ENCODE peak calls at places on chromosomes 4 and X, in ten cellular contexts. One of them, this sample, is unnamed.

GRCh38 chrX:120456973-120457372 is 12.1 kb downstream of the LAMP2 start:
- DNase-seq in HFFc6: peak; percentile 7
- DNase-seq in PC-3: peak; percentile 75
- DNase-seq in activated CD8-positive, alpha-beta T cell treated with anti-CD3 and anti-CD28 coated beads for 36 hours: no peak
- DNase-seq in AG10803: peak; percentile 70
- DNase-seq in stomach: no peak
- DNase-seq in lung: no peak
- DNase-seq in WTC11: no peak
- DNase-seq in prostate gland: no peak
- DNase-seq in right lobe of liver: no peak
- DNase-seq in this sample: no peak

GRCh38 chr4:16224264-16224663 is 2.0 kb downstream of the TAPT1 start:
- DNase-seq in HFFc6: no peak
- DNase-seq in PC-3: no peak
- DNase-seq in activated CD8-positive, alpha-beta T cell treated with anti-CD3 and anti-CD28 coated beads for 36 hours: no peak
- DNase-seq in AG10803: no peak
- DNase-seq in stomach: no peak
- DNase-seq in lung: no peak
- DNase-seq in WTC11: no peak
- DNase-seq in prostate gland: no peak
- DNase-seq in right lobe of liver: no peak
- DNase-seq in this sample: no peak

GRCh38 chr4:82268050-82268825 is 105.6 kb downstream of the HNRNPD start:
- DNase-seq in HFFc6: peak; percentile 38
- DNase-seq in PC-3: peak; percentile 59
- DNase-seq in activated CD8-positive, alpha-beta T cell treated with anti-CD3 and anti-CD28 coated beads for 36 hours: peak; percentile 63
- DNase-seq in AG10803: peak; percentile 62
- DNase-seq in stomach: peak; percentile 37
- DNase-seq in lung: peak; percentile 41
- DNase-seq in WTC11: peak; percentile 52
- DNase-seq in prostate gland: peak; percentile 68
- DNase-seq in right lobe of liver: peak; percentile 45
- DNase-seq in this sample: no peak

GRCh38 chr4:85672959-85673358 is 198.0 kb downstream of the ARHGAP24 start:
- DNase-seq in HFFc6: no peak
- DNase-seq in PC-3: no peak
- DNase-seq in activated CD8-positive, alpha-beta T cell treated with anti-CD3 and anti-CD28 coated beads for 36 hours: no peak
- DNase-seq in AG10803: no peak
- DNase-seq in stomach: no peak
- DNase-seq in lung: no peak
- DNase-seq in WTC11: no peak
- DNase-seq in prostate gland: no peak
- DNase-seq in right lobe of liver: no peak
- DNase-seq in this sample: no peak

GRCh38 chrX:108160309-108160708 is 68.7 kb downstream of the ATG4A start:
- DNase-seq in HFFc6: no peak
- DNase-seq in PC-3: no peak
- DNase-seq in activated CD8-positive, alpha-beta T cell treated with anti-CD3 and anti-CD28 coated beads for 36 hours: no peak
- DNase-seq in AG10803: no peak
- DNase-seq in stomach: no peak
- DNase-seq in lung: no peak
- DNase-seq in WTC11: no peak
- DNase-seq in prostate gland: no peak
- DNase-seq in right lobe of liver: no peak
- DNase-seq in this sample: no peak

GRCh38 chrX:135421932-135422809 is at the start of gene SMIM10L2A:
- DNase-seq in HFFc6: no peak
- DNase-seq in PC-3: no peak
- DNase-seq in activated CD8-positive, alpha-beta T cell treated with anti-CD3 and anti-CD28 coated beads for 36 hours: peak; percentile 14
- DNase-seq in AG10803: no peak
- DNase-seq in stomach: no peak
- DNase-seq in lung: no peak
- DNase-seq in WTC11: peak; percentile 38
- DNase-seq in prostate gland: no peak
- DNase-seq in right lobe of liver: no peak
- DNase-seq in this sample: no peak

GRCh38 chr4:6916587-6917444 is 7.2 kb downstream of the TBC1D14 start:
- DNase-seq in HFFc6: no peak
- DNase-seq in PC-3: no peak
- DNase-seq in activated CD8-positive, alpha-beta T cell treated with anti-CD3 and anti-CD28 coated beads for 36 hours: peak; percentile 79
- DNase-seq in AG10803: peak; percentile 31
- DNase-seq in stomach: peak; percentile 70
- DNase-seq in lung: peak; percentile 64
- DNase-seq in WTC11: peak; percentile 7
- DNase-seq in prostate gland: peak; percentile 43
- DNase-seq in right lobe of liver: peak; percentile 58
- DNase-seq in this sample: peak; percentile 78

GRCh38 chr4:168832746-168833575 is 177.1 kb downstream of the CBR4 start:
- DNase-seq in HFFc6: peak; percentile 33
- DNase-seq in PC-3: no peak
- DNase-seq in activated CD8-positive, alpha-beta T cell treated with anti-CD3 and anti-CD28 coated beads for 36 hours: peak; percentile 4
- DNase-seq in AG10803: no peak
- DNase-seq in stomach: peak; percentile 27
- DNase-seq in lung: no peak
- DNase-seq in WTC11: peak; percentile 70
- DNase-seq in prostate gland: peak; percentile 25
- DNase-seq in right lobe of liver: peak; percentile 31
- DNase-seq in this sample: peak; percentile 28

GRCh38 chr4:26937136-26937535 is 76.5 kb downstream of the STIM2 start:
- DNase-seq in HFFc6: no peak
- DNase-seq in PC-3: no peak
- DNase-seq in activated CD8-positive, alpha-beta T cell treated with anti-CD3 and anti-CD28 coated beads for 36 hours: no peak
- DNase-seq in AG10803: no peak
- DNase-seq in stomach: no peak
- DNase-seq in lung: no peak
- DNase-seq in WTC11: no peak
- DNase-seq in prostate gland: no peak
- DNase-seq in right lobe of liver: no peak
- DNase-seq in this sample: no peak

GRCh38 chrX:97563531-97564133 is 679.9 kb downstream of the RPA4 start:
- DNase-seq in HFFc6: peak; percentile 43
- DNase-seq in PC-3: peak; percentile 11
- DNase-seq in activated CD8-positive, alpha-beta T cell treated with anti-CD3 and anti-CD28 coated beads for 36 hours: peak; percentile 56
- DNase-seq in AG10803: peak; percentile 61
- DNase-seq in stomach: peak; percentile 31
- DNase-seq in lung: peak; percentile 37
- DNase-seq in WTC11: no peak
- DNase-seq in prostate gland: peak; percentile 4
- DNase-seq in right lobe of liver: peak; percentile 25
- DNase-seq in this sample: peak; percentile 41

GRCh38 chr4:112585977-112586736 is 50.6 kb downstream of the ZGRF1 start:
- DNase-seq in HFFc6: no peak
- DNase-seq in PC-3: no peak
- DNase-seq in activated CD8-positive, alpha-beta T cell treated with anti-CD3 and anti-CD28 coated beads for 36 hours: no peak
- DNase-seq in AG10803: no peak
- DNase-seq in stomach: no peak
- DNase-seq in lung: no peak
- DNase-seq in WTC11: no peak
- DNase-seq in prostate gland: no peak
- DNase-seq in right lobe of liver: no peak
- DNase-seq in this sample: no peak
- TF ChIP-seq CTCF in HFFc6: no peak
- TF ChIP-seq CTCF in PC-3: no peak
- TF ChIP-seq CTCF in activated CD8-positive, alpha-beta T cell treated with anti-CD3 and anti-CD28 coated beads for 36 hours: no peak
- TF ChIP-seq CTCF in AG10803: no peak
- TF ChIP-seq CTCF in stomach: no peak
- TF ChIP-seq CTCF in lung: no peak
- TF ChIP-seq CTCF in WTC11: no peak
- TF ChIP-seq CTCF in prostate gland: no peak
- TF ChIP-seq CTCF in right lobe of liver: no peak
- TF ChIP-seq CTCF in this sample: no peak

GRCh38 chr4:147513051-147513450 is 32.2 kb downstream of the EDNRA start:
- DNase-seq in HFFc6: no peak
- DNase-seq in PC-3: no peak
- DNase-seq in activated CD8-positive, alpha-beta T cell treated with anti-CD3 and anti-CD28 coated beads for 36 hours: no peak
- DNase-seq in AG10803: peak; percentile 40
- DNase-seq in stomach: no peak
- DNase-seq in lung: no peak
- DNase-seq in WTC11: no peak
- DNase-seq in prostate gland: no peak
- DNase-seq in right lobe of liver: no peak
- DNase-seq in this sample: no peak

GRCh38 chr4:147511005-147511660 is 30.2 kb downstream of the EDNRA start:
- DNase-seq in HFFc6: no peak
- DNase-seq in PC-3: no peak
- DNase-seq in activated CD8-positive, alpha-beta T cell treated with anti-CD3 and anti-CD28 coated beads for 36 hours: no peak
- DNase-seq in AG10803: peak; percentile 35
- DNase-seq in stomach: no peak
- DNase-seq in lung: no peak
- DNase-seq in WTC11: no peak
- DNase-seq in prostate gland: no peak
- DNase-seq in right lobe of liver: no peak
- DNase-seq in this sample: no peak

GRCh38 chr4:147515220-147515936 is 34.5 kb downstream of the EDNRA start:
- DNase-seq in HFFc6: no peak
- DNase-seq in PC-3: peak; percentile 19
- DNase-seq in activated CD8-positive, alpha-beta T cell treated with anti-CD3 and anti-CD28 coated beads for 36 hours: no peak
- DNase-seq in AG10803: no peak
- DNase-seq in stomach: no peak
- DNase-seq in lung: no peak
- DNase-seq in WTC11: no peak
- DNase-seq in prostate gland: no peak
- DNase-seq in right lobe of liver: no peak
- DNase-seq in this sample: no peak

GRCh38 chr4:147516133-147516532 is 35.2 kb downstream of the EDNRA start:
- DNase-seq in HFFc6: no peak
- DNase-seq in PC-3: no peak
- DNase-seq in activated CD8-positive, alpha-beta T cell treated with anti-CD3 and anti-CD28 coated beads for 36 hours: no peak
- DNase-seq in AG10803: no peak
- DNase-seq in stomach: no peak
- DNase-seq in lung: no peak
- DNase-seq in WTC11: no peak
- DNase-seq in prostate gland: no peak
- DNase-seq in right lobe of liver: no peak
- DNase-seq in this sample: no peak

GRCh38 chr4:147513952-147514351 is 33.1 kb downstream of the EDNRA start:
- DNase-seq in HFFc6: no peak
- DNase-seq in PC-3: no peak
- DNase-seq in activated CD8-positive, alpha-beta T cell treated with anti-CD3 and anti-CD28 coated beads for 36 hours: no peak
- DNase-seq in AG10803: no peak
- DNase-seq in stomach: no peak
- DNase-seq in lung: no peak
- DNase-seq in WTC11: no peak
- DNase-seq in prostate gland: no peak
- DNase-seq in right lobe of liver: no peak
- DNase-seq in this sample: no peak
- TF ChIP-seq CTCF in HFFc6: peak; percentile 66
- TF ChIP-seq CTCF in PC-3: peak; percentile 11
- TF ChIP-seq CTCF in activated CD8-positive, alpha-beta T cell treated with anti-CD3 and anti-CD28 coated beads for 36 hours: no peak
- TF ChIP-seq CTCF in AG10803: peak; percentile 35
- TF ChIP-seq CTCF in stomach: no peak
- TF ChIP-seq CTCF in lung: no peak
- TF ChIP-seq CTCF in WTC11: no peak
- TF ChIP-seq CTCF in prostate gland: no peak
- TF ChIP-seq CTCF in right lobe of liver: no peak
- TF ChIP-seq CTCF in this sample: no peak

DNA sequence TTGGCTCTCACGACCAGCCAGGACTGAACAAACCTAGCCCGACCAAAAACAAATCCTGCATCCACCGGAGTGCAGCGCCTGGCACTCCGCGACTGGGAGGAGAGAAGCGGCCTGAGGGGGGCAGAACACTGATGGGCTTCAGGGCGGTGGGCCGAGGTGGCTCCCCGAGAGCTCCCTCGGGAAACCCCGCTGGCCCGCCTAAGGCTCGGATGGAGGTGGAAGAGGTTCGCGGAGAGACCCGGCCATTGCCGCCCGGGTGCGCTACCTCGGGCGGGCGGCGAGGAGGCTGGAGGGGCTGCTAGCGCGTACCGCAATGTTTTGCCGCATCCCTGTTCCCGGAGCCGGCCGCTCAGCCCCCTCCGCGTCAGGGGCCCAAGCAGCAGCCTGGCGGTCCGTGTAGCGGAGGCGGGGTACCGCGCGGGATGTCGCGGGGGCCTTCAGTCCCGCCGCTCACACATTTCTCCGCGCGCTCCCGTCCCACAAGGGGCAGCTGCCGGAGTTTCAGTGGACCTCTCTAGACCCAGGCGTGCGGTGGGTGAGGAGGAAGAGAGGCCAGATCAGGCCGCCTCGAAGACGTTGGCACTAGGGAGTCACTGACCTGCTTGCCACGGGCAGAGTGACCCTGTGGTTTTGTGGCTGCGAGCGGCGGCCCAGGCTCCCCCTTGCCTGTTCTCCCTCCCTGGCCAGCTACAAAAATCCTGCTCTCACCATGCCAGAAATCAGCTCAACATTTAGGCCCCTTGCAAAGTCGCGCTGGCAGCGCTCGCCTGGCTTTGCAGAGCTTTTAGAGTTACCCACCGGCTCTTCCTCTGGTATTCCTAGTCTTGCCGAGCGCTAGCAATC is 2.1 kb downstream of the SLITRK4 start:
- DNase-seq in HFFc6: no peak
- DNase-seq in PC-3: peak; percentile 17
- DNase-seq in activated CD8-positive, alpha-beta T cell treated with anti-CD3 and anti-CD28 coated beads for 36 hours: no peak
- DNase-seq in AG10803: no peak
- DNase-seq in stomach: no peak
- DNase-seq in lung: no peak
- DNase-seq in WTC11: no peak
- DNase-seq in prostate gland: no peak
- DNase-seq in right lobe of liver: no peak
- DNase-seq in this sample: peak; percentile 46
- TF ChIP-seq CTCF in HFFc6: no peak
- TF ChIP-seq CTCF in PC-3: peak; percentile 20
- TF ChIP-seq CTCF in activated CD8-positive, alpha-beta T cell treated with anti-CD3 and anti-CD28 coated beads for 36 hours: no peak
- TF ChIP-seq CTCF in AG10803: no peak
- TF ChIP-seq CTCF in stomach: no peak
- TF ChIP-seq CTCF in lung: no peak
- TF ChIP-seq CTCF in WTC11: no peak
- TF ChIP-seq CTCF in prostate gland: no peak
- TF ChIP-seq CTCF in right lobe of liver: no peak
- TF ChIP-seq CTCF in this sample: no peak

GRCh38 chr4:113955948-113956347 is 23.5 kb downstream of the ARSJ start:
- DNase-seq in HFFc6: no peak
- DNase-seq in PC-3: no peak
- DNase-seq in activated CD8-positive, alpha-beta T cell treated with anti-CD3 and anti-CD28 coated beads for 36 hours: no peak
- DNase-seq in AG10803: no peak
- DNase-seq in stomach: no peak
- DNase-seq in lung: no peak
- DNase-seq in WTC11: no peak
- DNase-seq in prostate gland: no peak
- DNase-seq in right lobe of liver: no peak
- DNase-seq in this sample: no peak
- TF ChIP-seq CTCF in HFFc6: no peak
- TF ChIP-seq CTCF in PC-3: no peak
- TF ChIP-seq CTCF in activated CD8-positive, alpha-beta T cell treated with anti-CD3 and anti-CD28 coated beads for 36 hours: no peak
- TF ChIP-seq CTCF in AG10803: no peak
- TF ChIP-seq CTCF in stomach: no peak
- TF ChIP-seq CTCF in lung: no peak
- TF ChIP-seq CTCF in WTC11: no peak
- TF ChIP-seq CTCF in prostate gland: no peak
- TF ChIP-seq CTCF in right lobe of liver: no peak
- TF ChIP-seq CTCF in this sample: no peak

This sample was measured in mucosa of descending colon.